ENCODE peak calls at places on chromosomes 16 and 17, in seven cellular contexts. A, S, I, F, T, B and M are unnamed samples. For H3K4me1, the result is how much of the 10 kb centered on the place peaks cover.

GRCh38 chr16:56462064-56462796 is 10.9 kb downstream of the OGFOD1 start:
- DNase-seq in A (no peak), S (no peak), I (no peak), F (no peak), T (no peak), B (no peak), M (no peak)

GRCh38 chr17:61201211-61201610 is 198.4 kb upstream of the TBX2 start:
- DNase-seq in A (no peak), S (no peak), I (peak), F (no peak), T (no peak), B (no peak), M (no peak)

GRCh38 chr17:41404024-41404651 is 6.7 kb upstream of the KRT31 start:
- DNase-seq in A (no peak), S (no peak), I (peak), F (no peak), T (no peak), B (no peak), M (no peak)

GRCh38 chr17:77465358-77466041 is 324.7 kb downstream of the SEC14L1 start:
- DNase-seq in A (peak), S (peak), I (peak), F (peak), T (no peak), B (peak), M (peak)

GRCh38 chr17:36498155-36498554 is 11.7 kb downstream of the ZNHIT3 start:
- DNase-seq in A (no peak), S (no peak), I (no peak), F (no peak), T (no peak), B (no peak), M (no peak)

GRCh38 chr16:85238233-85238647 is 126.0 kb upstream of the CIBAR2 start:
- DNase-seq in A (peak), S (no peak), I (no peak), F (no peak), T (peak), B (no peak), M (no peak)

GRCh38 chr17:59505610-59506276 is 59.7 kb upstream of the DHX40 start:
- DNase-seq in A (no peak), S (no peak), I (peak), F (no peak), T (no peak), B (no peak), M (no peak)

GRCh38 chr17:36221187-36221586 is 10.3 kb downstream of the CCL4L2 start:
- DNase-seq in A (no peak), S (no peak), I (no peak), F (no peak), T (no peak), B (no peak), M (no peak)

GRCh38 chr16:72921620-72922019 is 126.3 kb downstream of the ZFHX3 start:
- DNase-seq in A (peak), S (no peak), I (no peak), F (no peak), T (no peak), B (no peak), M (no peak)

GRCh38 chr16:54862529-54862928 is 68.1 kb upstream of the IRX5 start:
- DNase-seq in A (no peak), S (no peak), I (no peak), F (no peak), T (no peak), B (no peak), M (no peak)

GRCh38 chr17:42522798-42523278 is 13.2 kb upstream of the NAGLU start:
- DNase-seq in A (no peak), S (no peak), I (no peak), F (no peak), T (no peak), B (no peak), M (no peak)

GRCh38 chr16:55502801-55503366 is 6.0 kb upstream of the LPCAT2 start:
- DNase-seq in A (peak), S (peak), I (peak), F (no peak), T (peak), B (no peak), M (no peak)

GRCh38 chr17:8628172-8628571 is 2.4 kb downstream of the MYH10 start:
- DNase-seq in A (no peak), S (no peak), I (no peak), F (no peak), T (no peak), B (no peak), M (no peak)

GRCh38 chr16:85157813-85158701 is 45.8 kb upstream of the CIBAR2 start:
- DNase-seq in A (no peak), S (no peak), I (no peak), F (no peak), T (no peak), B (no peak), M (peak)

GRCh38 chr17:3603870-3604259 is 5.3 kb downstream of the TRPV1 start:
- DNase-seq in A (no peak), S (no peak), I (no peak), F (no peak), T (no peak), B (no peak), M (no peak)

GRCh38 chr17:65173284-65173793 is 36.2 kb downstream of the RGS9 start:
- DNase-seq in A (no peak), S (peak), I (peak), F (peak), T (no peak), B (peak), M (peak)

GRCh38 chr17:32484628-32485027 is 2.2 kb upstream of the CDK5R1 start:
- DNase-seq in A (no peak), S (no peak), I (no peak), F (no peak), T (no peak), B (no peak), M (no peak)

GRCh38 chr16:88920618-88921602 is 54.5 kb upstream of the PABPN1L start:
- DNase-seq in A (peak), S (peak), I (peak), F (no peak), T (peak), B (no peak), M (peak)

GRCh38 chr16:53042235-53042645 is 10.5 kb downstream of the CHD9NB start:
- DNase-seq in A (no peak), S (no peak), I (no peak), F (no peak), T (no peak), B (no peak), M (no peak)
- H3K4me3 ChIP-seq in A (no peak), S (no peak), I (no peak), F (no peak), T (peak), B (no peak), M (no peak)

DNA sequence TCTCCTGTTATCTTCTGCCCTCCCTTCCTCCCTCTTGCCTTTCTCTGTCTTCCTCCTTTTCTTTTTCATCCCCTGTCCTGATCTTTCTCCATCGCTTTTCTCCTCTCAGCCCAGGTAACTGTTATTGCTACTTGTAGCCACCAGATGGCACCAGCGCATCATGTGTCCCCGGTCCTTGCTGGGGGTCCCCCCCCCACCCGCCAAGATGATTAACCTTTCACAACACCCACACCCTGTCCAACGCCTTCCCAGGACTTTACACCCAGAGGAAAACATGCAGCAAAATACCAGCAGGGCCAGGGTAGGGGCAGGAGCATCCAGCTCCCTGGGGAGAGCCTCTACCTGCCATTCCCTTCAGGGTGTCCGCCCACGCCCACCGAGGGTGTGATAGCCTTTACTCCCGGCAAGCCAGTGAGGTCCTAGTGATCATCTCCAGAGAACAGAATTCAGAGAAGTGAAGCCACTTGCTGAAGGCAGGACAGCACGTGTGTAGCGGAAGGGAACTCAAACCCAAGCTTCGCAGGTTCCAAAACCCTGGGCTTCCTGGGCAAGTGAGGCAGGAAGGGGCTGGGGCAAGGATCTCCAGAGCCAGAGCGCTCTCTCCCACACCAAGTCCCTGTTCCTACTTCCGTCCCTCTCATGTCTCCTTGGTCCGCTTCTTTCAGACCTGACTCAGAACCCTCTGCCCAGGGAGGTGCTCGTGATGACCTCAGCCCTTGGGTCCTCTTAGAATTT is 13.4 kb upstream of the TAC4 start:
- DNase-seq in A (no peak), S (no peak), I (peak), F (peak), T (no peak), B (peak), M (peak)
- H3K4me1 ChIP-seq in A (under half), S (under half), I (under half), F (under half), T (under half), B (under half), M (under half)

GRCh38 chr17:47427985-47428384 is 102.9 kb upstream of the NPEPPS start:
- DNase-seq in A (no peak), S (no peak), I (no peak), F (no peak), T (no peak), B (no peak), M (no peak)

DNA sequence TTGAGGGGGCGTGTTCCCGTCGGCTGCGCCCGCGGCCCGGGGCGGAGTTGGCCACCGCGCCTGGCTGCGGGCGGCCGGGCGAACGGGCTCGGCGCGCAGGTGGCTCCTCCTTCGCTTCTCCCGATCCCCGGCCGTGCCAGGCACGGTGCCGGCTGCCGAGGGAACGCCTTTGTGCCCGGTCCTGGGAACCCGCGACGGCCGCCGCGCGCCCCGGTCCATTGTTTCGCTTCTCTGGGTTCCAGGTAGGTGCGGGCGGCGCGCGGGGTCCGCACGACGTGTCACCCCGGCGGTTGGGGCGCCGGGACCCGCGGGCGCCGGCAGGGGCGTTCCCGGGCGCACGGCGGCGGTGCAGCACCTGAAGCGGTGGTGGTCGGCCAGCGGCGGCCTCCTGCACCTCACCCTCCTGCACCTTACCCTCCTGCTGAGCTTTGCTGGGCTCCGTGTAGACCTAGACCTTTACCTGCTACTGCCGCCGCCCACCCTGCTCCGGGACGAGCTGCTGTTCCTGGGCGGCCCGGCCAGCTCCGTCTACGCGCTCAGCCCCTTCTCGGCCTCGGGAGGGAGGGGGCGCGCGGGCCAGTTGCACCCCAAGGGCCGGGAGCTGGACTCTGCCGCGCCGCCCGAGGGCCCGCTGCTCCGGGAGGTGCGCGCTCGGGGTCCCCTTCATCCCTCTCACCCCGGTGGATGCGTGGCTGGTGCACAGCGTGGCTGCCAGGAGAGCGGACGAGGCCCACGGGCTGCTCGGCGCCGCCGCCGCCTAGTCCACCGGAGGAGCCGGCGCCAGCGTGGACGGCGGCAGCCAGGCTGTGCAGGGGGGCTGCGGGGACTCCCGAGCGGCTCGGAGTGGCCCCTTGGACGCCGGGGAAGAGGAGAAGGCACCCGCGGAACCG is 99.9 kb downstream of the EFCAB13 start:
- DNase-seq in A (no peak), S (no peak), I (peak), F (no peak), T (peak), B (no peak), M (no peak)
- H3K4me3 ChIP-seq in A (peak), S (peak), I (peak), F (no peak), T (peak), B (no peak), M (no peak)

DNA sequence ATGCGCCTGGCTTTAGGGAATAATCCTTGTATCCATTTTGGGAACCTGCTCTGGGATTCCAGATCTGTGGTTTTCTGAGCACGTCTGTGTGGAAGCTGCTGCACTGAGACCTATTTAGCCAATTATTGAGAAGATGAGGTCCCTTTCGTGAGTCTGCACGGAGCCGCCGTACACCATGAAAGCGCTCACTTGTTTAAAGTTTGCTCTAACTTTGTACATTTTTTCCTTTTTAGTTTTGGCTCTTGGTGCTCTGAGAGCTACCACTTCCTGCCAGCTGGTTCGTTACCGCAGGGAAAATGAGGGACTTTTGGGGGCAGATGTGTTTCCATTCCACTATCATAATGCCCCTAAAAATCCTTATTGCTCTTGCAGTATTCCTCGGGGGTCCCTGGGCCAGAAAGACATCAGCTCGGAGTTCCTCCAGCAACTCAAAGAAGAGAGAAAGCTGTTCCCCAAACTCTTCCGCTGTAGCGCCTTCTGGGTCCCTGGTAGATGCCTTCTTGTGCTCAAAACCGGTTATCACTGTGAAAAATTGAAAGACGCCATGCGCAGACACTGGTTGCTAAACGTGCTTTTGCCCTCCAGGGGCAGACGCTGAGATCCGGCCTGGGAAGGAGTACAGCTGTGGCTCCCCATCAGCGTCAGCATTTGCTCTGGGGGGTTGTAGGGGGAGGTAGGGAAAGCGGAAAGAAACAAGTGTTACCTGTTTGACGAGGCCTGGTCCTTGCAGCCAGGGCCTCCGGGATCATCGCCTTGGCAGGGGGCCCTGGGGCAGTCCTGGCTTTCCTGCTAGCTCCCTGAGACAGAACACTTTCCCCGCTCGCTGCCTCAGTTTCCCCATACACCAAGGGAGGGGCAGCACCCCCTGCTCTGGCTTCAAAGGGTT is 238.1 kb downstream of the MRTFB start:
- DNase-seq in A (no peak), S (peak), I (peak), F (peak), T (peak), B (peak), M (no peak)
- H3K4me1 ChIP-seq in A (half or more), S (half or more), I (half or more), F (half or more), T (half or more), B (half or more), M (under half)

GRCh38 chr17:80416260-80416939 is 1.4 kb downstream of the ENDOV start:
- DNase-seq in A (no peak), S (no peak), I (no peak), F (no peak), T (no peak), B (no peak), M (no peak)
- H3K4me3 ChIP-seq in A (peak), S (peak), I (peak), F (no peak), T (peak), B (peak), M (no peak)

DNA sequence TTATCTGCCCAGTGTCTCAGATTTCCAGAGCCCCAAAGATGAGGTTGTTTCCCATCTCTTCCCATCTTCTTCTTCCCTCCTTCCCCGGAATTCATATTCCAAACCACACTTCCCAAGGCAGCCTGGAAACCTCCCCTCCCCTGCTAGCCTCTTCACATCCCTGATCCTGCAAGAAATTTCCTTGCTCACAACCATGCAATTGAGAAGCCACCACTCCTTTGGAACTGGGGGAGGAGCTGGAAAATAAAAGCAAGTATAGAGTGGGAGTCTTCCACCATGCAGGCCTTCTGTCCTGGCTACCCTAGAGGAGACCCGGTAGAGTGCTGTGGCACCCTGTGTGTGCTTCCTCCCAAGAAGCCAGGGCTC is 15.5 kb upstream of the HOXB2 start:
- DNase-seq in A (no peak), S (no peak), I (no peak), F (no peak), T (no peak), B (no peak), M (no peak)
- H3K4me1 ChIP-seq in A (under half), S (under half), I (under half), F (under half), T (under half), B (under half), M (under half)

GRCh38 chr17:39351508-39351907 is 49.9 kb downstream of the FBXL20 start:
- DNase-seq in A (no peak), S (no peak), I (no peak), F (no peak), T (no peak), B (no peak), M (no peak)

GRCh38 chr17:39349246-39349645 is 52.2 kb downstream of the FBXL20 start:
- DNase-seq in A (no peak), S (no peak), I (no peak), F (no peak), T (no peak), B (no peak), M (no peak)

GRCh38 chr17:39357488-39357887 is 43.9 kb downstream of the FBXL20 start:
- DNase-seq in A (no peak), S (no peak), I (no peak), F (no peak), T (no peak), B (no peak), M (no peak)

GRCh38 chr17:39352511-39352910 is 48.9 kb downstream of the FBXL20 start:
- DNase-seq in A (no peak), S (no peak), I (no peak), F (no peak), T (no peak), B (no peak), M (no peak)

DNA sequence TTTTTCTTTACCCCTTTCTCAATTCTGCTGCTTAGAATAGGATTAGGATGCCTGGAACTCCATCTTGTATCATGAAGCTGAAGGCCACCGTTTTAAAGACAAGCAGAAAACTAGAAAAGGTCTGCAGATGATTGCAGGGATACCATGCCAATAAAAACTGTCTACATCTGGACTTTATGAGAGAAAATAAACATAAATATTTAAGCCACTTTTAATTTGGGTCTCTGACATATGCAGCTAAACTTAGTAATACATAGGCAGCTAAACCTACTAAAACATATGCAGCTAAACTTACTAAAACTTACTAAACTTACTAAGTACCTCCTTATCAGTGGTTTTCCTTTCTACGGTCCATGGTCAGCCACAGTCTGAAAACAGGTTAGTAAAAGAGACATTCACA is 48.4 kb downstream of the FBXL20 start:
- DNase-seq in A (no peak), S (no peak), I (no peak), F (no peak), T (no peak), B (no peak), M (no peak)
- H3K4me3 ChIP-seq in A (no peak), S (no peak), I (no peak), F (no peak), T (no peak), B (no peak), M (no peak)

DNA sequence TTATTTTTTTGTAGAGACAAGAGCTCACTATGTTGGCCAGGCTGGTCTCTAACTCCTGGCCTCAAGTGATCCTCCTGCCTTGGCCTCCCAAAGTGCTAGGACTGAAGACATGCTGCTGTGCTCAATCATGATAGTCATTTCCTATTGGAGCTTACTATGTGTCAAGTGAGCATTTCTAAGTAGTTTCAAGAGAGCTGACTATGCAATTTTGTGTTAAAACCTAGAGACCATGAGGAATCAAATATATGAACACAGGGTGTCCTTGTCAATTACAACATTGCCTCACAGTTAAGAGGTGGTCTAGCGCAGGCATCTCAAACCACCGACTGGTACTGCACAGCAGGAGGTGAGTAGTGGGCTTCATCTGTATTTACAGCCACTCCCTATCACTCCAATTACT is 37.8 kb downstream of the MYH11 start:
- DNase-seq in A (no peak), S (no peak), I (no peak), F (no peak), T (no peak), B (no peak), M (no peak)
- H3K4me1 ChIP-seq in A (under half), S (under half), I (under half), F (under half), T (under half), B (under half), M (under half)